ENCODE peak calls at places on chromosomes 12 and 14, in six cellular contexts. One of them, this sample, is unnamed.

GRCh38 chr12:53097564-53098353 is at the start of gene IGFBP6:
- DNase-seq in right atrium auricular region: no peak
- DNase-seq in nephron progenitor cell: peak
- DNase-seq in upper lobe of left lung: peak
- DNase-seq in sigmoid colon: peak
- DNase-seq in BJ: no peak
- DNase-seq in this sample: peak

GRCh38 chr14:68968051-68968450 is 11.1 kb downstream of the ACTN1 start:
- DNase-seq in right atrium auricular region: no peak
- DNase-seq in nephron progenitor cell: no peak
- DNase-seq in upper lobe of left lung: no peak
- DNase-seq in sigmoid colon: peak
- DNase-seq in BJ: no peak
- DNase-seq in this sample: no peak

GRCh38 chr12:80226576-80226975 is 127.2 kb downstream of the OTOGL start:
- DNase-seq in right atrium auricular region: no peak
- DNase-seq in nephron progenitor cell: no peak
- DNase-seq in upper lobe of left lung: no peak
- DNase-seq in sigmoid colon: no peak
- DNase-seq in BJ: no peak
- DNase-seq in this sample: no peak

GRCh38 chr14:73462078-73462715 is 3.9 kb upstream of the NUMB start:
- DNase-seq in right atrium auricular region: peak
- DNase-seq in nephron progenitor cell: no peak
- DNase-seq in upper lobe of left lung: peak
- DNase-seq in sigmoid colon: peak
- DNase-seq in BJ: no peak
- DNase-seq in this sample: no peak

GRCh38 chr14:24298892-24299254 is 707 bp downstream of the DHRS1 start:
- DNase-seq in right atrium auricular region: no peak
- DNase-seq in nephron progenitor cell: no peak
- DNase-seq in upper lobe of left lung: no peak
- DNase-seq in sigmoid colon: no peak
- DNase-seq in BJ: no peak
- DNase-seq in this sample: no peak

GRCh38 chr12:39764944-39765560 is 145.4 kb upstream of the ABCD2 start:
- DNase-seq in right atrium auricular region: no peak
- DNase-seq in nephron progenitor cell: no peak
- DNase-seq in upper lobe of left lung: no peak
- DNase-seq in sigmoid colon: no peak
- DNase-seq in BJ: no peak
- DNase-seq in this sample: no peak

GRCh38 chr12:40016960-40017359 is 88.9 kb downstream of the SLC2A13 start:
- DNase-seq in right atrium auricular region: no peak
- DNase-seq in nephron progenitor cell: no peak
- DNase-seq in upper lobe of left lung: no peak
- DNase-seq in sigmoid colon: no peak
- DNase-seq in BJ: no peak
- DNase-seq in this sample: no peak

GRCh38 chr14:55979096-55979495 is 139.1 kb upstream of the PELI2 start:
- DNase-seq in right atrium auricular region: no peak
- DNase-seq in nephron progenitor cell: no peak
- DNase-seq in upper lobe of left lung: no peak
- DNase-seq in sigmoid colon: no peak
- DNase-seq in BJ: no peak
- DNase-seq in this sample: no peak

GRCh38 chr14:36773136-36773540 is 111.5 kb downstream of the PAX9 start:
- DNase-seq in right atrium auricular region: no peak
- DNase-seq in nephron progenitor cell: no peak
- DNase-seq in upper lobe of left lung: no peak
- DNase-seq in sigmoid colon: no peak
- DNase-seq in BJ: no peak
- DNase-seq in this sample: no peak

GRCh38 chr12:6311822-6312528 is 1.5 kb downstream of the PLEKHG6 start:
- DNase-seq in right atrium auricular region: no peak
- DNase-seq in nephron progenitor cell: no peak
- DNase-seq in upper lobe of left lung: no peak
- DNase-seq in sigmoid colon: peak
- DNase-seq in BJ: no peak
- DNase-seq in this sample: no peak

GRCh38 chr14:88346048-88346639 is 23.1 kb upstream of the KCNK10 start:
- DNase-seq in right atrium auricular region: no peak
- DNase-seq in nephron progenitor cell: no peak
- DNase-seq in upper lobe of left lung: no peak
- DNase-seq in sigmoid colon: no peak
- DNase-seq in BJ: peak
- DNase-seq in this sample: no peak

GRCh38 chr14:98252819-98253218 is 1019.2 kb downstream of the BCL11B start:
- DNase-seq in right atrium auricular region: no peak
- DNase-seq in nephron progenitor cell: no peak
- DNase-seq in upper lobe of left lung: no peak
- DNase-seq in sigmoid colon: no peak
- DNase-seq in BJ: no peak
- DNase-seq in this sample: no peak

GRCh38 chr14:32121948-32122347 is 44.8 kb downstream of the ARHGAP5 start:
- DNase-seq in right atrium auricular region: no peak
- DNase-seq in nephron progenitor cell: no peak
- DNase-seq in upper lobe of left lung: no peak
- DNase-seq in sigmoid colon: no peak
- DNase-seq in BJ: peak
- DNase-seq in this sample: no peak

GRCh38 chr12:104957388-104958008 is 592 bp downstream of the SLC41A2 start:
- DNase-seq in right atrium auricular region: no peak
- DNase-seq in nephron progenitor cell: no peak
- DNase-seq in upper lobe of left lung: peak
- DNase-seq in sigmoid colon: peak
- DNase-seq in BJ: no peak
- DNase-seq in this sample: no peak

GRCh38 chr14:51860164-51860835 is at the start of gene GNG2:
- DNase-seq in right atrium auricular region: peak
- DNase-seq in nephron progenitor cell: peak
- DNase-seq in upper lobe of left lung: peak
- DNase-seq in sigmoid colon: peak
- DNase-seq in BJ: no peak
- DNase-seq in this sample: peak

GRCh38 chr12:53761306-53761705 is 9.5 kb upstream of the CISTR start:
- DNase-seq in right atrium auricular region: no peak
- DNase-seq in nephron progenitor cell: no peak
- DNase-seq in upper lobe of left lung: no peak
- DNase-seq in sigmoid colon: no peak
- DNase-seq in BJ: no peak
- DNase-seq in this sample: no peak

GRCh38 chr12:27900920-27901879 is 71.3 kb downstream of the PTHLH start:
- DNase-seq in right atrium auricular region: no peak
- DNase-seq in nephron progenitor cell: no peak
- DNase-seq in upper lobe of left lung: no peak
- DNase-seq in sigmoid colon: no peak
- DNase-seq in BJ: no peak
- DNase-seq in this sample: no peak

GRCh38 chr12:102629262-102629888 is 149.0 kb upstream of the IGF1 start:
- DNase-seq in right atrium auricular region: no peak
- DNase-seq in nephron progenitor cell: no peak
- DNase-seq in upper lobe of left lung: no peak
- DNase-seq in sigmoid colon: no peak
- DNase-seq in BJ: no peak
- DNase-seq in this sample: no peak

GRCh38 chr12:58489394-58489793 is 430.9 kb downstream of the LRIG3 start:
- DNase-seq in right atrium auricular region: no peak
- DNase-seq in nephron progenitor cell: no peak
- DNase-seq in upper lobe of left lung: no peak
- DNase-seq in sigmoid colon: no peak
- DNase-seq in BJ: no peak
- DNase-seq in this sample: no peak

GRCh38 chr14:66395300-66395699 is 90.9 kb upstream of the CCDC196 start:
- DNase-seq in right atrium auricular region: no peak
- DNase-seq in nephron progenitor cell: no peak
- DNase-seq in upper lobe of left lung: no peak
- DNase-seq in sigmoid colon: no peak
- DNase-seq in BJ: no peak
- DNase-seq in this sample: no peak

GRCh38 chr14:104600141-104600643 is 4.4 kb downstream of the TMEM179 start:
- DNase-seq in right atrium auricular region: no peak
- DNase-seq in nephron progenitor cell: no peak
- DNase-seq in upper lobe of left lung: no peak
- DNase-seq in sigmoid colon: no peak
- DNase-seq in BJ: no peak
- DNase-seq in this sample: no peak

GRCh38 chr14:61525293-61526011 is 169.9 kb upstream of the HIF1A start:
- DNase-seq in right atrium auricular region: peak
- DNase-seq in nephron progenitor cell: no peak
- DNase-seq in upper lobe of left lung: peak
- DNase-seq in sigmoid colon: peak
- DNase-seq in BJ: no peak
- DNase-seq in this sample: no peak

GRCh38 chr12:120079352-120080042 is 37.1 kb downstream of the RAB35 start:
- DNase-seq in right atrium auricular region: no peak
- DNase-seq in nephron progenitor cell: no peak
- DNase-seq in upper lobe of left lung: no peak
- DNase-seq in sigmoid colon: no peak
- DNase-seq in BJ: no peak
- DNase-seq in this sample: no peak

GRCh38 chr14:24113801-24114535 is 609 bp upstream of the DCAF11 start:
- DNase-seq in right atrium auricular region: peak
- DNase-seq in nephron progenitor cell: peak
- DNase-seq in upper lobe of left lung: peak
- DNase-seq in sigmoid colon: peak
- DNase-seq in BJ: peak
- DNase-seq in this sample: peak

GRCh38 chr14:33709286-33709685 is 241.6 kb downstream of the EGLN3 start:
- DNase-seq in right atrium auricular region: no peak
- DNase-seq in nephron progenitor cell: no peak
- DNase-seq in upper lobe of left lung: no peak
- DNase-seq in sigmoid colon: no peak
- DNase-seq in BJ: no peak
- DNase-seq in this sample: no peak

GRCh38 chr12:57604454-57605307 is at the start of gene DTX3:
- DNase-seq in right atrium auricular region: no peak
- DNase-seq in nephron progenitor cell: peak
- DNase-seq in upper lobe of left lung: peak
- DNase-seq in sigmoid colon: peak
- DNase-seq in BJ: no peak
- DNase-seq in this sample: peak

GRCh38 chr14:103735022-103735421 is 19.4 kb downstream of the ZFYVE21 start:
- DNase-seq in right atrium auricular region: no peak
- DNase-seq in nephron progenitor cell: no peak
- DNase-seq in upper lobe of left lung: no peak
- DNase-seq in sigmoid colon: peak
- DNase-seq in BJ: no peak
- DNase-seq in this sample: no peak

GRCh38 chr14:82710257-82710841 is 1176.7 kb upstream of the SEL1L start:
- DNase-seq in right atrium auricular region: no peak
- DNase-seq in nephron progenitor cell: peak
- DNase-seq in upper lobe of left lung: peak
- DNase-seq in sigmoid colon: no peak
- DNase-seq in BJ: no peak
- DNase-seq in this sample: peak
- TF ChIP-seq CTCF in right atrium auricular region: peak
- TF ChIP-seq CTCF in nephron progenitor cell: peak
- TF ChIP-seq CTCF in upper lobe of left lung: peak
- TF ChIP-seq CTCF in sigmoid colon: peak
- TF ChIP-seq CTCF in BJ: peak
- TF ChIP-seq CTCF in this sample: peak

GRCh38 chr12:47549258-47549657 is 156.6 kb downstream of the RPAP3 start:
- DNase-seq in right atrium auricular region: no peak
- DNase-seq in nephron progenitor cell: no peak
- DNase-seq in upper lobe of left lung: no peak
- DNase-seq in sigmoid colon: no peak
- DNase-seq in BJ: no peak
- DNase-seq in this sample: no peak

GRCh38 chr12:47551426-47551851 is 154.4 kb downstream of the RPAP3 start:
- DNase-seq in right atrium auricular region: no peak
- DNase-seq in nephron progenitor cell: no peak
- DNase-seq in upper lobe of left lung: no peak
- DNase-seq in sigmoid colon: no peak
- DNase-seq in BJ: peak
- DNase-seq in this sample: no peak

GRCh38 chr12:47545938-47546609 is 159.8 kb downstream of the RPAP3 start:
- DNase-seq in right atrium auricular region: no peak
- DNase-seq in nephron progenitor cell: no peak
- DNase-seq in upper lobe of left lung: no peak
- DNase-seq in sigmoid colon: no peak
- DNase-seq in BJ: no peak
- DNase-seq in this sample: no peak

GRCh38 chr12:47547077-47547476 is 158.8 kb downstream of the RPAP3 start:
- DNase-seq in right atrium auricular region: no peak
- DNase-seq in nephron progenitor cell: no peak
- DNase-seq in upper lobe of left lung: no peak
- DNase-seq in sigmoid colon: no peak
- DNase-seq in BJ: no peak
- DNase-seq in this sample: no peak
- TF ChIP-seq CTCF in right atrium auricular region: no peak
- TF ChIP-seq CTCF in nephron progenitor cell: no peak
- TF ChIP-seq CTCF in upper lobe of left lung: no peak
- TF ChIP-seq CTCF in sigmoid colon: no peak
- TF ChIP-seq CTCF in BJ: peak
- TF ChIP-seq CTCF in this sample: no peak

DNA sequence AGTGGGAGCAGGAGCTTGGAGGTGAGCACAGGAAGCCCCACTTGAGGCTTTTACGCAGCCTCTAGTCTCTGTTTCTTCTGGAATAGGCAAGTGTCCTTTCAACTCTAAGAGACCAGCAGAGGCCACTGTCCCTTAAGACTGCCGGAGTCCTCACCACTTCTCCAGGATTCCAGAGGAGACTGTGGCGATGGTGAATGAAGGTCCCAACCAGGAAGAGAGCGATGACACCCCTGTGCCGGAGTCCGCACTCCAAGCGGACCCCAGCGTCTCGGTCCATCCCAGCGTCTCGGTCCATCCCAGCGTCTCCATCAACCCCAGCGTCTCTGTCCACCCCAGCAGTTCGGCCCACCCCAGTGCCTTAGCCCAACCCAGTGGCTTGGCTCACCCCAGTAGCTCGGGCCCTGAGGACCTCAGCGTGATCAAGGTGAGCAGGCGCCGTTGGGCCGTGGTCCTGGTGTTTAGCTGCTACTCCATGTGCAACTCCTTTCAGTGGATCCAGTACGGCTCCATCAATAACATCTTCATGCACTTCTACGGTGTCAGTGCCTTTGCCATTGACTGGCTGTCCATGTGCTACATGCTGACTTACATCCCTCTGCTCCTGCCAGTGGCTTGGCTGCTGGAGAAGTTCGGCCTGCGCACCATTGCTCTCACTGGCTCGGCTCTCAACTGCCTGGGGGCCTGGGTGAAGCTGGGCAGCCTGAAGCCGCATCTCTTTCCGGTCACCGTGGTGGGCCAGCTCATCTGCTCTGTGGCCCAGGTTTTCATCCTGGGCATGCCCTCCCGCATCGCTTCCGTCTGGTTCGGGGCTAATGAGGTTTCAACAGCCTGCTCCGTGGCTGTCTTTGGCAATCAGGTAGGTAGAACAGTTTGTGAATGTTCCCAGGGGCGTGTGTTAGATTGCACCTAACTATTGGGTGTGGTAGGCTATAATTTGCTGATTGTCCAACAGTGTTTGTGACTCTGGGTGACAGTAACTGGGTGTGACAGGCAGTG is 664 bp downstream of the FLVCR2 start:
- DNase-seq in right atrium auricular region: peak
- DNase-seq in nephron progenitor cell: no peak
- DNase-seq in upper lobe of left lung: peak
- DNase-seq in sigmoid colon: peak
- DNase-seq in BJ: no peak
- DNase-seq in this sample: no peak
- TF ChIP-seq CTCF in right atrium auricular region: peak
- TF ChIP-seq CTCF in nephron progenitor cell: no peak
- TF ChIP-seq CTCF in upper lobe of left lung: peak
- TF ChIP-seq CTCF in sigmoid colon: no peak
- TF ChIP-seq CTCF in BJ: peak
- TF ChIP-seq CTCF in this sample: no peak

GRCh38 chr12:48286665-48287064 is 64.1 kb downstream of the ZNF641 start:
- DNase-seq in right atrium auricular region: no peak
- DNase-seq in nephron progenitor cell: no peak
- DNase-seq in upper lobe of left lung: no peak
- DNase-seq in sigmoid colon: no peak
- DNase-seq in BJ: no peak
- DNase-seq in this sample: no peak
- TF ChIP-seq CTCF in right atrium auricular region: peak
- TF ChIP-seq CTCF in nephron progenitor cell: peak
- TF ChIP-seq CTCF in upper lobe of left lung: no peak
- TF ChIP-seq CTCF in sigmoid colon: peak
- TF ChIP-seq CTCF in BJ: peak
- TF ChIP-seq CTCF in this sample: no peak

This sample was measured in mesothelial cell of epicardium.